ENCODE peak calls at places on chromosome 22, in ten cellular contexts. Q is fibroblast of mammary gland, P is uterus, M is psoas muscle, O is HCT116, D is mucosa of descending colon, N is bronchial epithelial cell, R is fibroblast of lung, K is keratinocyte, G is tibial nerve. U is an unnamed sample.

GRCh38 chr22:50250555-50251471 is at the start of gene HDAC10:
- DNase-seq in D (peak), Q (peak), G (peak), K (no peak), N (peak), P (peak), M (peak), R (peak), O (no peak), U (peak)

GRCh38 chr22:22110548-22111266 is 128.1 kb upstream of the TOP3B start:
- DNase-seq in D (peak), R (peak), P (no peak), G (no peak), M (no peak), O (peak), N (peak), K (peak), Q (peak), U (peak)

GRCh38 chr22:43407591-43407990 is 4.2 kb upstream of the MPPED1 start:
- DNase-seq in P (no peak), O (no peak), D (no peak), Q (no peak), R (no peak), K (no peak), G (no peak), M (no peak), N (no peak), U (no peak)

GRCh38 chr22:29784451-29785361 is 17.5 kb downstream of the UQCR10 start:
- DNase-seq in Q (no peak), K (no peak), R (peak), O (no peak), P (no peak), M (no peak), N (no peak), G (no peak), D (no peak), U (no peak)

GRCh38 chr22:44702479-44703219 is 645 bp downstream of the PRR5 start:
- DNase-seq in M (no peak), Q (no peak), K (no peak), O (no peak), D (peak), R (peak), P (no peak), N (no peak), G (no peak), U (peak)

GRCh38 chr22:50697667-50698506 is 25.3 kb downstream of the SHANK3 start:
- DNase-seq in O (no peak), R (no peak), D (no peak), N (no peak), M (peak), Q (no peak), K (no peak), P (no peak), G (no peak), U (no peak)

GRCh38 chr22:29782061-29782845 is 15.1 kb downstream of the UQCR10 start:
- DNase-seq in N (peak), Q (no peak), O (no peak), G (no peak), R (peak), D (peak), M (peak), K (no peak), P (no peak), U (peak)

GRCh38 chr22:38026130-38027111 is 30.8 kb upstream of the PICK1 start:
- DNase-seq in O (no peak), K (no peak), D (no peak), N (no peak), M (no peak), Q (no peak), R (no peak), P (no peak), G (no peak), U (no peak)

GRCh38 chr22:38700789-38701628 is at the start of gene JOSD1:
- DNase-seq in P (peak), Q (peak), K (peak), O (peak), D (peak), G (peak), R (peak), M (peak), N (peak), U (peak)

GRCh38 chr22:24727218-24727851 is 47.2 kb downstream of the PIWIL3 start:
- DNase-seq in O (peak), K (no peak), D (peak), G (peak), N (peak), R (peak), M (no peak), Q (peak), P (peak), U (peak)

GRCh38 chr22:22848364-22848866 is 39.2 kb upstream of the IGLL5 start:
- DNase-seq in G (peak), D (peak), N (peak), P (no peak), Q (peak), M (peak), K (peak), R (peak), O (peak), U (peak)

GRCh38 chr22:38220163-38220562 is 18.4 kb downstream of the MAFF start:
- DNase-seq in K (no peak), R (no peak), P (no peak), D (no peak), M (no peak), Q (no peak), N (no peak), G (no peak), O (no peak), U (no peak)

GRCh38 chr22:22388494-22388893 is 120.0 kb downstream of the ZNF280B start:
- DNase-seq in M (no peak), D (no peak), G (no peak), N (no peak), K (no peak), P (no peak), O (no peak), R (no peak), Q (no peak), U (no peak)

GRCh38 chr22:32584650-32585049 is 110.0 kb downstream of the FBXO7 start:
- DNase-seq in K (no peak), O (no peak), N (no peak), Q (peak), D (no peak), R (peak), M (no peak), G (peak), P (no peak), U (no peak)

GRCh38 chr22:47168441-47168840 is 406.0 kb downstream of the TBC1D22A start:
- DNase-seq in N (no peak), Q (no peak), G (no peak), D (no peak), K (no peak), O (no peak), P (no peak), R (no peak), M (peak), U (no peak)

GRCh38 chr22:17035246-17035645 is 27.2 kb upstream of the GAB4 start:
- DNase-seq in K (no peak), D (no peak), N (peak), O (no peak), M (no peak), G (no peak), P (no peak), R (no peak), Q (no peak), U (peak)

GRCh38 chr22:44972363-44973083 is 37.3 kb downstream of the PHF21B start:
- DNase-seq in O (no peak), N (no peak), M (no peak), R (peak), Q (no peak), D (peak), G (no peak), K (no peak), P (no peak), U (no peak)

GRCh38 chr22:31044262-31044861 is 36.8 kb upstream of the SMTN start:
- DNase-seq in K (no peak), G (peak), R (peak), P (peak), N (no peak), O (no peak), M (peak), Q (peak), D (peak), U (no peak)

GRCh38 chr22:11629661-11630385 is 3898.2 kb upstream of the OR11H1 start:
- DNase-seq in G (no peak), Q (no peak), N (no peak), O (no peak), D (no peak), R (no peak), P (no peak), M (peak), K (no peak), U (no peak)

GRCh38 chr22:44229331-44229730 is 48.6 kb downstream of the PARVG start:
- DNase-seq in G (no peak), N (no peak), P (no peak), Q (peak), D (no peak), M (no peak), O (no peak), K (no peak), R (no peak), U (no peak)

GRCh38 chr22:29574762-29575450 is 6.0 kb downstream of the NIPSNAP1 start:
- DNase-seq in N (no peak), P (no peak), G (no peak), M (no peak), D (no peak), K (no peak), R (no peak), O (no peak), Q (no peak), U (no peak)

GRCh38 chr22:30873086-30873650 is 95.4 kb downstream of the MORC2 start:
- DNase-seq in G (no peak), Q (no peak), R (no peak), D (no peak), M (no peak), N (no peak), O (no peak), K (no peak), P (no peak), U (no peak)

GRCh38 chr22:41661088-41661487 is 27.6 kb downstream of the SNU13 start:
- DNase-seq in D (no peak), G (no peak), N (no peak), O (no peak), M (no peak), K (no peak), P (no peak), Q (no peak), R (no peak), U (no peak)

GRCh38 chr22:41661713-41662112 is 27.0 kb downstream of the SNU13 start:
- DNase-seq in Q (no peak), G (no peak), P (no peak), R (no peak), K (no peak), O (no peak), D (no peak), N (no peak), M (no peak), U (no peak)

GRCh38 chr22:41664490-41664889 is 24.2 kb downstream of the SNU13 start:
- DNase-seq in G (no peak), Q (no peak), M (no peak), P (no peak), N (no peak), D (no peak), K (no peak), R (no peak), O (no peak), U (no peak)

GRCh38 chr22:41668971-41669911 is 19.4 kb downstream of the SNU13 start:
- DNase-seq in D (no peak), M (no peak), P (no peak), O (no peak), K (no peak), R (peak), N (no peak), G (no peak), Q (peak), U (no peak)

GRCh38 chr22:41664951-41665350 is 23.7 kb downstream of the SNU13 start:
- DNase-seq in N (no peak), Q (no peak), K (no peak), R (no peak), M (no peak), P (no peak), D (no peak), O (no peak), G (no peak), U (no peak)
- TF ChIP-seq CTCF in N (no peak), Q (no peak), K (no peak), R (no peak), M (no peak), P (no peak), D (no peak), O (no peak), G (no peak), U (no peak)

DNA sequence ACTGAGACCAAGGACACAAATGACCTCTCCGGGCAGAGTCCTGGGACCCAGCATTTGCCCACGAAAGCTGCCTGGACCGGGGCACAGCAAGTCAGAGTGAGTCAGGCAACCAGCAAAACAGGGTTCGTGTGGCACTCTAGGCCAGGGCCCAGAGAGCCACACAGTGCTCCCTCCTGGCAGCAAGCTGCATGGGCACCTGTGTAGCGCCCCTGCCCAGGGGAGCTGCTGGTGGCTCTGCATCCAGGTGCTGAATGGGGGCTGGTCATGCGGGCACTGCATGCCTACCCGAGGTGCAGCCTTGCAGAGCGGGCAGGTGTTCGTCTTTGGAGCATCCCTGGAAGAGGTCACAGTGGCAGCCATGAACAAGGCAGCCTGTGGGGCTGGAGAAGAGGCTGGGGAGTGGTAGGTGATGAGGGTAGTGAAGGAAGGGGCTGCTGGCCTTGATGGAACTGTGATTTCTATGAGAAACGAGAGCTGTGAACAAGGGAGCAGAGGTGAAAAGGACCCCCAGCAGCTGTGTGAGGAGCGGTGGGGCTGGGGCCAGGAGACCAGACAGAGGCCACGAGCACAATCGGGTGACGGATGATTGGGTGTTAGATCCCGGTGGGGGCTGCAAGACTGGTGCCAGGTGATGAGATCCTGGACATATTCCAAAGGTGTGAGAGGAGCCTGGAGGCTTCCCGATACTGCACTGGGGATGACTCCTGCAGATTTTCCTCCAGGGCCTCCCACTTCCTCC is 63.3 kb downstream of the DGCR2 start:
- DNase-seq in P (no peak), N (no peak), M (no peak), K (no peak), G (no peak), D (no peak), Q (no peak), R (no peak), O (no peak), U (no peak)
- TF ChIP-seq CTCF in P (no peak), N (peak), M (no peak), K (peak), G (no peak), D (no peak), Q (no peak), R (no peak), O (peak), U (no peak)

DNA sequence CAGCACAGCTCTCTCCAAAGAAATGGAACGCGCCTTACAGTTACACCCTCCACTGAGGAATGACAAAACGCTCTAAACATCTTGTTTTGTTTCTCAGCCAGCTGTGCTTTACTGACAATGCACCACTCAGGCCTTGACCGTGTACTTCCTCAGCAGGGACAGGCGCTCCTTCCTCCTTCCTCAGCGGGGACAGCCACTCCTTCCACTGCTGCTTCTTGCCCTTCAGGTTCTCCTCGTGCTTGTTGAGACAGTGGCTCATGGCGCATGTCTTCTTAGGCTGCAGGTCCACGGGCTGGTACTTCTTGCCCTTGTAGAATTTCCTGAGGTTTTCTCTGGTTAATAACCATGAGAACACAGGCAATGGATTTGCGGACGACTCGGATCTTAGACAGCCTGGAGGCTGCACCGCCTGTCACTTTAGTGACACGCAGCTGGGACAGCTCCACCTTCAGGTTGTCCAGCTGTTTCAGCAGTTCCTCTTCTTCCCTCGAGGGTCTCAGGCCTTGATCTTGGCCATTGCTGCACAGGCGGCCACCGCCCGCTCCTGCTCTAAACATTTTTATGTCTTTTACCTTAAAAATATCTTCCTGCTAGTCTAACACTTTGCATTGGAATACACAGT is 613.8 kb downstream of the BRD1 start:
- DNase-seq in G (no peak), O (no peak), M (no peak), N (no peak), Q (no peak), R (no peak), D (no peak), P (no peak), K (no peak), U (no peak)
- TF ChIP-seq CTCF in G (no peak), O (no peak), M (no peak), N (no peak), Q (no peak), R (no peak), D (no peak), P (no peak), K (no peak), U (no peak)

GRCh38 chr22:19799322-19800190 is 39.0 kb downstream of the TBX1 start:
- DNase-seq in O (no peak), M (peak), R (peak), Q (peak), K (no peak), N (no peak), P (peak), G (peak), D (no peak), U (no peak)
- TF ChIP-seq CTCF in O (no peak), M (no peak), R (no peak), Q (peak), K (no peak), N (no peak), P (no peak), G (no peak), D (no peak), U (no peak)

DNA sequence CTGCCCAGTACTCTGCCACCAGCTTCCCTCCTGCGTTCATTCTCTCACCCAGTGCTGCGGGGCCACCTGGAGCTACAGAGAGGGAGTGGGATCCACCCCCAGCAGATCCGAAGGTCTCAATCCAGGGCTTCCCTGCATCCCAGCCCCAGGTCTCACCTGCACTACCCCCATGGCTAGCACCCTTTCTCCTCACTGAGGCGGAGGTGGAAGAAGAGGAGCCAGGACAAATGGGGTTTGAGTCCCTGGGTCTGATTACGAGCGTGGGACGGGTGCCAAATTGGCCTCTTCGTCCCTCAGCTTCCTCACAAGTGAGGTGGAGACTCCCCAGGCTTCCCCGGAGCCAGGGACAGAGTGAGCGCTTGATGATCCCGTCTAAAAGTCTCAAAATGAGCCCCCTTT is 64.2 kb downstream of the NFAM1 start:
- DNase-seq in D (peak), R (no peak), Q (no peak), O (no peak), G (no peak), N (no peak), M (no peak), K (no peak), P (peak), U (peak)
- TF ChIP-seq CTCF in D (no peak), R (no peak), Q (no peak), O (no peak), G (no peak), N (no peak), M (no peak), K (no peak), P (no peak), U (no peak)

DNA sequence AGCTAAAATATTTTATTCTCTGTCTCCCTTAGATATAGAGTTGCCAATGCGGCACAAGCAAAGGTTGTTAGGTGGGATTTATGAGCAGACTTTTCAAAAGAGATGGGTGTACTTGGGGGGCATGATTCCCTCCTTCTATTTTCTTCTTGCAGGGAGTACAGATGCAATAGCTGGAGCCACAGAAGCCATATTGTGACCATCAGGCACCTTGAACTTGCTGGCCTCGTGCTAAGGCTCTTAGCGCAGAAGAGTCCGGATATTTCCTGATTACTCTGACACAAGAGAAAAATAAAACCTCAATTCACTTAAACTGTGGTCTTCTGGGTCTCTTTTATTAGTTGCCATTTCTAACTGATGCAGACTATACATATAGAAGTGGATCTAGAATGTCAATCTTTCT is 547.4 kb downstream of the MIAT start:
- DNase-seq in N (no peak), G (no peak), D (no peak), K (no peak), P (no peak), Q (no peak), R (no peak), O (no peak), M (no peak), U (no peak)
- TF ChIP-seq CTCF in N (no peak), G (no peak), D (no peak), K (no peak), P (no peak), Q (no peak), R (no peak), O (no peak), M (no peak), U (no peak)

GRCh38 chr22:35727436-35727835 is 9.8 kb downstream of the APOL5 start:
- DNase-seq in P (no peak), O (no peak), G (no peak), K (no peak), Q (no peak), R (no peak), M (peak), D (no peak), N (no peak), U (no peak)
- TF ChIP-seq CTCF in P (no peak), O (no peak), G (no peak), K (no peak), Q (no peak), R (no peak), M (peak), D (no peak), N (no peak), U (no peak)